ENCODE peak calls at places on chromosomes 16 and 17, in ten cellular contexts. L is activated CD4-positive, alpha-beta T cell treated with anti-CD3 and anti-CD28 coated beads, Interleukin-2, amount 50 U/mL, for 1 hour; T is tibial artery; Y is NCI-H1092 treated with DMSO at 0.1 percent for 48 hours; E is upper lobe of left lung; K is posterior cingulate gyrus; V is mammary epithelial cell; R is activated naive CD4-positive, alpha-beta T cell; B is NCI-H774; X is stimulated activated naive CD8-positive, alpha-beta T cell treated with anti-CD3 and anti-CD28 coated beads, Interleukin-15, amount 100 ng/mL, for 72 hours. Q is an unnamed sample.

GRCh38 chr16:79069118-79069517 is 531.4 kb downstream of the MAF start:
- DNase-seq in L (no peak), T (no peak), Y (no peak), E (no peak), K (no peak), V (no peak), R (no peak), B (no peak), X (no peak), Q (no peak)

GRCh38 chr17:64174686-64175456 is 44.9 kb upstream of the ERN1 start:
- DNase-seq in L (no peak), T (peak; percentile 66), Y (no peak), E (no peak), K (no peak), V (peak; percentile 49), R (no peak), B (no peak), X (no peak), Q (peak; percentile 36)

GRCh38 chr17:72219136-72219823 is 98.5 kb downstream of the SOX9 start:
- DNase-seq in L (no peak), T (no peak), Y (no peak), E (no peak), K (no peak), V (no peak), R (no peak), B (no peak), X (no peak), Q (no peak)

GRCh38 chr16:31508706-31509523 is 724 bp upstream of the RUSF1 start:
- DNase-seq in L (no peak), T (no peak), Y (peak; percentile 35), E (no peak), K (no peak), V (peak; percentile 16), R (no peak), B (no peak), X (no peak), Q (no peak)

GRCh38 chr16:83653785-83654184 is 154.0 kb upstream of the HSBP1 start:
- DNase-seq in L (no peak), T (no peak), Y (no peak), E (no peak), K (no peak), V (peak; percentile 5), R (no peak), B (no peak), X (no peak), Q (no peak)

GRCh38 chr17:26792486-26792885 is 501.4 kb upstream of the WSB1 start:
- DNase-seq in L (no peak), T (no peak), Y (no peak), E (no peak), K (no peak), V (peak; percentile 19), R (no peak), B (no peak), X (no peak), Q (no peak)

GRCh38 chr17:34416116-34416515 is 53.1 kb upstream of the CCL1 start:
- DNase-seq in L (no peak), T (no peak), Y (no peak), E (no peak), K (no peak), V (no peak), R (no peak), B (no peak), X (no peak), Q (no peak)

GRCh38 chr16:30651124-30652004 is 604 bp downstream of the PRR14 start:
- DNase-seq in L (peak; percentile 69), T (peak; percentile 42), Y (peak; percentile 62), E (peak; percentile 94), K (peak; percentile 82), V (peak; percentile 52), R (peak; percentile 45), B (peak; percentile 51), X (peak; percentile 88), Q (peak; percentile 35)

GRCh38 chr17:34306466-34306865 is 12.8 kb upstream of the CCL8 start:
- DNase-seq in L (no peak), T (no peak), Y (no peak), E (no peak), K (no peak), V (no peak), R (no peak), B (no peak), X (no peak), Q (no peak)

GRCh38 chr17:44905006-44906000 is 6.1 kb upstream of the EFTUD2 start:
- DNase-seq in L (no peak), T (no peak), Y (no peak), E (no peak), K (peak; percentile 82), V (no peak), R (no peak), B (no peak), X (no peak), Q (no peak)

GRCh38 chr17:58046230-58047094 is 36.8 kb upstream of the DYNLL2 start:
- DNase-seq in L (no peak), T (no peak), Y (no peak), E (peak; percentile 58), K (peak; percentile 95), V (no peak), R (no peak), B (no peak), X (no peak), Q (no peak)

GRCh38 chr17:49638818-49639217 is 39.1 kb downstream of the SPOP start:
- DNase-seq in L (no peak), T (no peak), Y (no peak), E (no peak), K (no peak), V (no peak), R (no peak), B (no peak), X (no peak), Q (no peak)

GRCh38 chr17:79089720-79090502 is 15.3 kb downstream of the ENGASE start:
- DNase-seq in L (no peak), T (no peak), Y (no peak), E (peak; percentile 83), K (no peak), V (no peak), R (no peak), B (no peak), X (no peak), Q (no peak)

GRCh38 chr16:81357711-81358270 is 43.0 kb downstream of the GAN start:
- DNase-seq in L (no peak), T (no peak), Y (no peak), E (no peak), K (no peak), V (no peak), R (no peak), B (no peak), X (no peak), Q (no peak)

GRCh38 chr17:42266918-42267766 is 9.0 kb downstream of the STAT5B start:
- DNase-seq in L (peak; percentile 44), T (no peak), Y (no peak), E (no peak), K (no peak), V (peak; percentile 35), R (no peak), B (no peak), X (peak; percentile 33), Q (no peak)

GRCh38 chr16:17440131-17440530 is 30.6 kb downstream of the XYLT1 start:
- DNase-seq in L (no peak), T (no peak), Y (no peak), E (no peak), K (no peak), V (no peak), R (no peak), B (no peak), X (no peak), Q (no peak)

GRCh38 chr16:50741225-50741807 is 570 bp upstream of the CYLD start:
- DNase-seq in L (no peak), T (peak; percentile 30), Y (no peak), E (no peak), K (no peak), V (peak; percentile 64), R (no peak), B (no peak), X (no peak), Q (no peak)

GRCh38 chr17:44628234-44629188 is 27.8 kb upstream of the MEIOC start:
- DNase-seq in L (no peak), T (no peak), Y (peak; percentile 87), E (peak; percentile 69), K (no peak), V (no peak), R (no peak), B (peak; percentile 61), X (no peak), Q (peak; percentile 37)

GRCh38 chr17:73770115-73770848 is 126.0 kb upstream of the SDK2 start:
- DNase-seq in L (no peak), T (peak; percentile 67), Y (peak; percentile 90), E (no peak), K (peak; percentile 93), V (peak; percentile 71), R (no peak), B (peak; percentile 89), X (no peak), Q (peak; percentile 46)

GRCh38 chr17:1561420-1562177 is 993 bp downstream of the PITPNA start:
- DNase-seq in L (peak; percentile 30), T (no peak), Y (no peak), E (peak; percentile 91), K (peak; percentile 81), V (peak; percentile 23), R (no peak), B (no peak), X (peak; percentile 52), Q (no peak)

GRCh38 chr16:62149646-62150045 is 113.4 kb upstream of the CDH8 start:
- DNase-seq in L (no peak), T (no peak), Y (no peak), E (no peak), K (no peak), V (peak; percentile 47), R (no peak), B (no peak), X (no peak), Q (no peak)

GRCh38 chr17:11282586-11282985 is 41.6 kb downstream of the SHISA6 start:
- DNase-seq in L (no peak), T (no peak), Y (no peak), E (no peak), K (no peak), V (no peak), R (no peak), B (no peak), X (no peak), Q (no peak)

GRCh38 chr17:18988546-18989173 is 15.9 kb downstream of the FAM83G start:
- DNase-seq in L (no peak), T (no peak), Y (no peak), E (peak; percentile 74), K (no peak), V (no peak), R (no peak), B (no peak), X (no peak), Q (no peak)

GRCh38 chr17:62882284-62882683 is 74.2 kb upstream of the MARCHF10 start:
- DNase-seq in L (no peak), T (no peak), Y (no peak), E (no peak), K (no peak), V (no peak), R (no peak), B (no peak), X (no peak), Q (no peak)

GRCh38 chr17:65592131-65592965 is 30.9 kb upstream of the AXIN2 start:
- DNase-seq in L (no peak), T (no peak), Y (no peak), E (no peak), K (peak; percentile 55), V (no peak), R (no peak), B (no peak), X (no peak), Q (no peak)